ENCODE peak calls at places on chromosome 7, in seven cellular contexts. One of them, this sample, is unnamed.

GRCh38 chr7:16989883-16990413 is 108.2 kb upstream of the AGR3 start:
- DNase-seq in tibial artery: peak; percentile 82
- DNase-seq in Panc1: peak; percentile 69
- DNase-seq in CD4-positive, alpha-beta T cell: no peak
- DNase-seq in CD8-positive, alpha-beta memory T cell: no peak
- DNase-seq in endothelial cell of umbilical vein: peak; percentile 93
- DNase-seq in aorta: no peak
- DNase-seq in this sample: peak; percentile 81

GRCh38 chr7:75924251-75924650 is 9.3 kb downstream of the POR start:
- DNase-seq in tibial artery: no peak
- DNase-seq in Panc1: no peak
- DNase-seq in CD4-positive, alpha-beta T cell: no peak
- DNase-seq in CD8-positive, alpha-beta memory T cell: no peak
- DNase-seq in endothelial cell of umbilical vein: no peak
- DNase-seq in aorta: no peak
- DNase-seq in this sample: no peak

GRCh38 chr7:76310102-76310957 is 7.9 kb downstream of the HSPB1 start:
- DNase-seq in tibial artery: no peak
- DNase-seq in Panc1: no peak
- DNase-seq in CD4-positive, alpha-beta T cell: no peak
- DNase-seq in CD8-positive, alpha-beta memory T cell: no peak
- DNase-seq in endothelial cell of umbilical vein: peak; percentile 53
- DNase-seq in aorta: no peak
- DNase-seq in this sample: no peak

GRCh38 chr7:125775319-125775718 is 845.7 kb upstream of the POT1 start:
- DNase-seq in tibial artery: no peak
- DNase-seq in Panc1: no peak
- DNase-seq in CD4-positive, alpha-beta T cell: no peak
- DNase-seq in CD8-positive, alpha-beta memory T cell: no peak
- DNase-seq in endothelial cell of umbilical vein: no peak
- DNase-seq in aorta: no peak
- DNase-seq in this sample: no peak

GRCh38 chr7:69504733-69505132 is 93.5 kb upstream of the AUTS2 start:
- DNase-seq in tibial artery: no peak
- DNase-seq in Panc1: no peak
- DNase-seq in CD4-positive, alpha-beta T cell: no peak
- DNase-seq in CD8-positive, alpha-beta memory T cell: no peak
- DNase-seq in endothelial cell of umbilical vein: no peak
- DNase-seq in aorta: no peak
- DNase-seq in this sample: no peak

GRCh38 chr7:5713124-5713912 is 68.1 kb downstream of the RNF216 start:
- DNase-seq in tibial artery: no peak
- DNase-seq in Panc1: no peak
- DNase-seq in CD4-positive, alpha-beta T cell: no peak
- DNase-seq in CD8-positive, alpha-beta memory T cell: no peak
- DNase-seq in endothelial cell of umbilical vein: no peak
- DNase-seq in aorta: no peak
- DNase-seq in this sample: no peak

GRCh38 chr7:71735961-71736556 is 604.1 kb downstream of the GALNT17 start:
- DNase-seq in tibial artery: peak; percentile 71
- DNase-seq in Panc1: peak; percentile 51
- DNase-seq in CD4-positive, alpha-beta T cell: no peak
- DNase-seq in CD8-positive, alpha-beta memory T cell: peak; percentile 11
- DNase-seq in endothelial cell of umbilical vein: peak; percentile 24
- DNase-seq in aorta: peak; percentile 81
- DNase-seq in this sample: peak; percentile 81

GRCh38 chr7:7099584-7100014 is 82.7 kb upstream of the C1GALT1 start:
- DNase-seq in tibial artery: peak; percentile 73
- DNase-seq in Panc1: peak; percentile 64
- DNase-seq in CD4-positive, alpha-beta T cell: no peak
- DNase-seq in CD8-positive, alpha-beta memory T cell: no peak
- DNase-seq in endothelial cell of umbilical vein: peak; percentile 97
- DNase-seq in aorta: peak; percentile 83
- DNase-seq in this sample: peak; percentile 47

GRCh38 chr7:76069238-76069638 is 21.3 kb downstream of the MDH2 start:
- DNase-seq in tibial artery: peak; percentile 45
- DNase-seq in Panc1: no peak
- DNase-seq in CD4-positive, alpha-beta T cell: no peak
- DNase-seq in CD8-positive, alpha-beta memory T cell: no peak
- DNase-seq in endothelial cell of umbilical vein: peak; percentile 61
- DNase-seq in aorta: no peak
- DNase-seq in this sample: peak; percentile 45

GRCh38 chr7:91569702-91570457 is 305.6 kb downstream of the FZD1 start:
- DNase-seq in tibial artery: no peak
- DNase-seq in Panc1: no peak
- DNase-seq in CD4-positive, alpha-beta T cell: no peak
- DNase-seq in CD8-positive, alpha-beta memory T cell: no peak
- DNase-seq in endothelial cell of umbilical vein: no peak
- DNase-seq in aorta: no peak
- DNase-seq in this sample: no peak

GRCh38 chr7:121157341-121157751 is 168.8 kb downstream of the CPED1 start:
- DNase-seq in tibial artery: no peak
- DNase-seq in Panc1: no peak
- DNase-seq in CD4-positive, alpha-beta T cell: no peak
- DNase-seq in CD8-positive, alpha-beta memory T cell: no peak
- DNase-seq in endothelial cell of umbilical vein: no peak
- DNase-seq in aorta: no peak
- DNase-seq in this sample: no peak

GRCh38 chr7:113819474-113819873 is 99.3 kb downstream of the PPP1R3A start:
- DNase-seq in tibial artery: no peak
- DNase-seq in Panc1: no peak
- DNase-seq in CD4-positive, alpha-beta T cell: no peak
- DNase-seq in CD8-positive, alpha-beta memory T cell: no peak
- DNase-seq in endothelial cell of umbilical vein: no peak
- DNase-seq in aorta: no peak
- DNase-seq in this sample: no peak

GRCh38 chr7:102991540-102992214 is 78.9 kb downstream of the LRRC17 start:
- DNase-seq in tibial artery: peak; percentile 33
- DNase-seq in Panc1: peak; percentile 96
- DNase-seq in CD4-positive, alpha-beta T cell: no peak
- DNase-seq in CD8-positive, alpha-beta memory T cell: no peak
- DNase-seq in endothelial cell of umbilical vein: peak; percentile 97
- DNase-seq in aorta: peak; percentile 73
- DNase-seq in this sample: no peak

GRCh38 chr7:194996-195829 is 2.8 kb downstream of the FAM20C start:
- DNase-seq in tibial artery: no peak
- DNase-seq in Panc1: no peak
- DNase-seq in CD4-positive, alpha-beta T cell: no peak
- DNase-seq in CD8-positive, alpha-beta memory T cell: no peak
- DNase-seq in endothelial cell of umbilical vein: no peak
- DNase-seq in aorta: no peak
- DNase-seq in this sample: peak; percentile 23

GRCh38 chr7:2510909-2511768 is 8.4 kb upstream of the LFNG start:
- DNase-seq in tibial artery: no peak
- DNase-seq in Panc1: no peak
- DNase-seq in CD4-positive, alpha-beta T cell: peak; percentile 55
- DNase-seq in CD8-positive, alpha-beta memory T cell: peak; percentile 79
- DNase-seq in endothelial cell of umbilical vein: peak; percentile 50
- DNase-seq in aorta: no peak
- DNase-seq in this sample: no peak

GRCh38 chr7:42155836-42156540 is 81.0 kb downstream of the GLI3 start:
- DNase-seq in tibial artery: no peak
- DNase-seq in Panc1: no peak
- DNase-seq in CD4-positive, alpha-beta T cell: no peak
- DNase-seq in CD8-positive, alpha-beta memory T cell: no peak
- DNase-seq in endothelial cell of umbilical vein: no peak
- DNase-seq in aorta: no peak
- DNase-seq in this sample: no peak

GRCh38 chr7:2939193-2939885 is 95.2 kb upstream of the GNA12 start:
- DNase-seq in tibial artery: no peak
- DNase-seq in Panc1: no peak
- DNase-seq in CD4-positive, alpha-beta T cell: no peak
- DNase-seq in CD8-positive, alpha-beta memory T cell: no peak
- DNase-seq in endothelial cell of umbilical vein: no peak
- DNase-seq in aorta: peak; percentile 65
- DNase-seq in this sample: no peak

GRCh38 chr7:5546626-5547025 is 123.0 kb upstream of the TNRC18 start:
- DNase-seq in tibial artery: no peak
- DNase-seq in Panc1: no peak
- DNase-seq in CD4-positive, alpha-beta T cell: no peak
- DNase-seq in CD8-positive, alpha-beta memory T cell: no peak
- DNase-seq in endothelial cell of umbilical vein: no peak
- DNase-seq in aorta: no peak
- DNase-seq in this sample: no peak

GRCh38 chr7:106462365-106462859 is 177.6 kb upstream of the NAMPT start:
- DNase-seq in tibial artery: no peak
- DNase-seq in Panc1: peak; percentile 58
- DNase-seq in CD4-positive, alpha-beta T cell: no peak
- DNase-seq in CD8-positive, alpha-beta memory T cell: peak; percentile 6
- DNase-seq in endothelial cell of umbilical vein: peak; percentile 83
- DNase-seq in aorta: no peak
- DNase-seq in this sample: no peak

GRCh38 chr7:11833431-11833830 is 1.4 kb upstream of the THSD7A start:
- DNase-seq in tibial artery: no peak
- DNase-seq in Panc1: no peak
- DNase-seq in CD4-positive, alpha-beta T cell: no peak
- DNase-seq in CD8-positive, alpha-beta memory T cell: no peak
- DNase-seq in endothelial cell of umbilical vein: peak; percentile 26
- DNase-seq in aorta: no peak
- DNase-seq in this sample: no peak

GRCh38 chr7:8204674-8205377 is 57.1 kb downstream of the ICA1 start:
- DNase-seq in tibial artery: no peak
- DNase-seq in Panc1: no peak
- DNase-seq in CD4-positive, alpha-beta T cell: no peak
- DNase-seq in CD8-positive, alpha-beta memory T cell: no peak
- DNase-seq in endothelial cell of umbilical vein: no peak
- DNase-seq in aorta: no peak
- DNase-seq in this sample: no peak

GRCh38 chr7:116492654-116493109 is 6.9 kb upstream of the CAV2 start:
- DNase-seq in tibial artery: no peak
- DNase-seq in Panc1: no peak
- DNase-seq in CD4-positive, alpha-beta T cell: no peak
- DNase-seq in CD8-positive, alpha-beta memory T cell: no peak
- DNase-seq in endothelial cell of umbilical vein: no peak
- DNase-seq in aorta: no peak
- DNase-seq in this sample: no peak

GRCh38 chr7:2460188-2460587 is 16.0 kb downstream of the GRIFIN start:
- DNase-seq in tibial artery: no peak
- DNase-seq in Panc1: no peak
- DNase-seq in CD4-positive, alpha-beta T cell: no peak
- DNase-seq in CD8-positive, alpha-beta memory T cell: no peak
- DNase-seq in endothelial cell of umbilical vein: no peak
- DNase-seq in aorta: no peak
- DNase-seq in this sample: no peak

GRCh38 chr7:55476071-55476803 is 96.1 kb downstream of the VOPP1 start:
- DNase-seq in tibial artery: no peak
- DNase-seq in Panc1: no peak
- DNase-seq in CD4-positive, alpha-beta T cell: no peak
- DNase-seq in CD8-positive, alpha-beta memory T cell: no peak
- DNase-seq in endothelial cell of umbilical vein: no peak
- DNase-seq in aorta: no peak
- DNase-seq in this sample: no peak

GRCh38 chr7:124701955-124702354 is 63.6 kb downstream of the GPR37 start:
- DNase-seq in tibial artery: no peak
- DNase-seq in Panc1: no peak
- DNase-seq in CD4-positive, alpha-beta T cell: no peak
- DNase-seq in CD8-positive, alpha-beta memory T cell: no peak
- DNase-seq in endothelial cell of umbilical vein: no peak
- DNase-seq in aorta: no peak
- DNase-seq in this sample: no peak

GRCh38 chr7:46131916-46132795 is 211.1 kb upstream of the IGFBP3 start:
- DNase-seq in tibial artery: no peak
- DNase-seq in Panc1: no peak
- DNase-seq in CD4-positive, alpha-beta T cell: no peak
- DNase-seq in CD8-positive, alpha-beta memory T cell: no peak
- DNase-seq in endothelial cell of umbilical vein: no peak
- DNase-seq in aorta: no peak
- DNase-seq in this sample: no peak

GRCh38 chr7:40959955-40960354 is 742.9 kb downstream of the INHBA start:
- DNase-seq in tibial artery: no peak
- DNase-seq in Panc1: no peak
- DNase-seq in CD4-positive, alpha-beta T cell: no peak
- DNase-seq in CD8-positive, alpha-beta memory T cell: no peak
- DNase-seq in endothelial cell of umbilical vein: no peak
- DNase-seq in aorta: no peak
- DNase-seq in this sample: no peak

DNA sequence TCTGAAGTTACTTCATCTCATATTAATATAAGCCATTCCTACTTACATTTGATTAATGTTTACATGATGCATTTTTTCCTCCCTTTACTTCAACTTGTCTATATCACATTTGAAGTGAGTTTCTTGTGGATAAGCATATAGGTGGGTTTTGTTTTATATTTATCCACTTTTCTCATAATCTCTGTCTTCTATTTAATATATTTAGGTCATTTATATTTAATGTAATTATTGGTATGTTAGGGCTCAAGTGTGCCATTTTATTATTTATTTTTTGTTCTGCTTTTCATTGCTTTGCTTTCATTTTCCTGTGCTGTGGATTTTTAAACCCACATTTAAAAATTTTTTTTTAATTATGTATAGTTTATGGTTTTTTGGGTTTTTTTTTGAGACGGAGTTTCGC is 54.8 kb downstream of the OGDH start:
- DNase-seq in tibial artery: no peak
- DNase-seq in Panc1: no peak
- DNase-seq in CD4-positive, alpha-beta T cell: no peak
- DNase-seq in CD8-positive, alpha-beta memory T cell: no peak
- DNase-seq in endothelial cell of umbilical vein: no peak
- DNase-seq in aorta: no peak
- DNase-seq in this sample: no peak
- H3K9me3 ChIP-seq in tibial artery: peaks cover 14% of the 10 kb centered on the region
- H3K9me3 ChIP-seq in Panc1: peaks cover 33% of the 10 kb centered on the region
- H3K9me3 ChIP-seq in CD4-positive, alpha-beta T cell: peaks cover 10% of the 10 kb centered on the region
- H3K9me3 ChIP-seq in CD8-positive, alpha-beta memory T cell: peaks cover 7% of the 10 kb centered on the region
- H3K9me3 ChIP-seq in endothelial cell of umbilical vein: peaks cover 3% of the 10 kb centered on the region
- H3K9me3 ChIP-seq in aorta: peaks cover 3% of the 10 kb centered on the region
- H3K9me3 ChIP-seq in this sample: peaks cover 29% of the 10 kb centered on the region

GRCh38 chr7:56537477-56537876 is 421.3 kb upstream of the NUPR2 start:
- DNase-seq in tibial artery: no peak
- DNase-seq in Panc1: no peak
- DNase-seq in CD4-positive, alpha-beta T cell: no peak
- DNase-seq in CD8-positive, alpha-beta memory T cell: no peak
- DNase-seq in endothelial cell of umbilical vein: no peak
- DNase-seq in aorta: no peak
- DNase-seq in this sample: no peak
- H3K9me3 ChIP-seq in tibial artery: peaks cover 31% of the 10 kb centered on the region
- H3K9me3 ChIP-seq in Panc1: peaks cover 3% of the 10 kb centered on the region
- H3K9me3 ChIP-seq in CD4-positive, alpha-beta T cell: peaks cover 30% of the 10 kb centered on the region
- H3K9me3 ChIP-seq in CD8-positive, alpha-beta memory T cell: peaks cover 5% of the 10 kb centered on the region
- H3K9me3 ChIP-seq in endothelial cell of umbilical vein: peaks cover 2% of the 10 kb centered on the region
- H3K9me3 ChIP-seq in aorta: no peaks in the 10 kb centered on the region
- H3K9me3 ChIP-seq in this sample: no peaks in the 10 kb centered on the region

GRCh38 chr7:64078699-64078994 is 33.4 kb downstream of the ZNF727 start:
- DNase-seq in tibial artery: no peak
- DNase-seq in Panc1: no peak
- DNase-seq in CD4-positive, alpha-beta T cell: no peak
- DNase-seq in CD8-positive, alpha-beta memory T cell: no peak
- DNase-seq in endothelial cell of umbilical vein: no peak
- DNase-seq in aorta: no peak
- DNase-seq in this sample: no peak
- H3K9me3 ChIP-seq in tibial artery: peaks cover 97% of the 10 kb centered on the region
- H3K9me3 ChIP-seq in Panc1: peaks cover 70% of the 10 kb centered on the region
- H3K9me3 ChIP-seq in CD4-positive, alpha-beta T cell: peaks cover 96% of the 10 kb centered on the region
- H3K9me3 ChIP-seq in CD8-positive, alpha-beta memory T cell: peaks cover 54% of the 10 kb centered on the region
- H3K9me3 ChIP-seq in endothelial cell of umbilical vein: peaks cover 22% of the 10 kb centered on the region
- H3K9me3 ChIP-seq in aorta: peaks cover 24% of the 10 kb centered on the region
- H3K9me3 ChIP-seq in this sample: peaks cover 67% of the 10 kb centered on the region

GRCh38 chr7:57327081-57327480 is 122.9 kb upstream of the ZNF716 start:
- DNase-seq in tibial artery: no peak
- DNase-seq in Panc1: no peak
- DNase-seq in CD4-positive, alpha-beta T cell: no peak
- DNase-seq in CD8-positive, alpha-beta memory T cell: no peak
- DNase-seq in endothelial cell of umbilical vein: no peak
- DNase-seq in aorta: no peak
- DNase-seq in this sample: no peak

GRCh38 chr7:57328457-57328856 is 121.5 kb upstream of the ZNF716 start:
- DNase-seq in tibial artery: no peak
- DNase-seq in Panc1: no peak
- DNase-seq in CD4-positive, alpha-beta T cell: no peak
- DNase-seq in CD8-positive, alpha-beta memory T cell: no peak
- DNase-seq in endothelial cell of umbilical vein: no peak
- DNase-seq in aorta: no peak
- DNase-seq in this sample: no peak

GRCh38 chr7:57328963-57329362 is 121.0 kb upstream of the ZNF716 start:
- DNase-seq in tibial artery: no peak
- DNase-seq in Panc1: no peak
- DNase-seq in CD4-positive, alpha-beta T cell: no peak
- DNase-seq in CD8-positive, alpha-beta memory T cell: no peak
- DNase-seq in endothelial cell of umbilical vein: no peak
- DNase-seq in aorta: peak; percentile 30
- DNase-seq in this sample: no peak
- H3K9me3 ChIP-seq in tibial artery: peaks cover 12% of the 10 kb centered on the region
- H3K9me3 ChIP-seq in Panc1: peaks cover 4% of the 10 kb centered on the region
- H3K9me3 ChIP-seq in CD4-positive, alpha-beta T cell: peaks cover 29% of the 10 kb centered on the region
- H3K9me3 ChIP-seq in CD8-positive, alpha-beta memory T cell: no peaks in the 10 kb centered on the region
- H3K9me3 ChIP-seq in endothelial cell of umbilical vein: peaks cover 4% of the 10 kb centered on the region
- H3K9me3 ChIP-seq in aorta: peaks cover 4% of the 10 kb centered on the region
- H3K9me3 ChIP-seq in this sample: no peaks in the 10 kb centered on the region

This sample was measured in tibial nerve.